ENCODE peak calls at places on chromosome 12, in five cellular contexts. One of them, this sample, is unnamed.

GRCh38 chr12:13444076-13444475 is 247.6 kb downstream of the EMP1 start:
- DNase-seq in tibial artery: no peak
- DNase-seq in body of pancreas: no peak
- DNase-seq in lower lobe of right lung: no peak
- DNase-seq in CD8-positive, alpha-beta T cell: no peak
- DNase-seq in this sample: no peak

GRCh38 chr12:96989916-96990315 is 82.9 kb downstream of the NEDD1 start:
- DNase-seq in CD8-positive, alpha-beta T cell: no peak
- DNase-seq in tibial artery: no peak
- DNase-seq in body of pancreas: peak; percentile 26
- DNase-seq in lower lobe of right lung: no peak
- DNase-seq in this sample: peak; percentile 26

GRCh38 chr12:75724913-75725312 is 213.5 kb upstream of the KRR1 start:
- DNase-seq in body of pancreas: no peak
- DNase-seq in lower lobe of right lung: no peak
- DNase-seq in CD8-positive, alpha-beta T cell: no peak
- DNase-seq in tibial artery: no peak
- DNase-seq in this sample: peak; percentile 83

GRCh38 chr12:24306001-24306400 is 356.5 kb upstream of the SOX5 start:
- DNase-seq in body of pancreas: no peak
- DNase-seq in lower lobe of right lung: no peak
- DNase-seq in tibial artery: no peak
- DNase-seq in CD8-positive, alpha-beta T cell: no peak
- DNase-seq in this sample: no peak

GRCh38 chr12:52557481-52557880 is 4.5 kb upstream of the KRT71 start:
- DNase-seq in lower lobe of right lung: no peak
- DNase-seq in tibial artery: no peak
- DNase-seq in body of pancreas: no peak
- DNase-seq in CD8-positive, alpha-beta T cell: no peak
- DNase-seq in this sample: no peak

GRCh38 chr12:57208946-57209282 is 7.7 kb upstream of the NXPH4 start:
- DNase-seq in tibial artery: peak; percentile 33
- DNase-seq in body of pancreas: no peak
- DNase-seq in CD8-positive, alpha-beta T cell: no peak
- DNase-seq in lower lobe of right lung: no peak
- DNase-seq in this sample: no peak

GRCh38 chr12:114012744-114013431 is 46.8 kb upstream of the RBM19 start:
- DNase-seq in tibial artery: no peak
- DNase-seq in CD8-positive, alpha-beta T cell: no peak
- DNase-seq in lower lobe of right lung: no peak
- DNase-seq in body of pancreas: no peak
- DNase-seq in this sample: no peak

GRCh38 chr12:65532744-65533143 is 254.3 kb downstream of the MSRB3 start:
- DNase-seq in CD8-positive, alpha-beta T cell: no peak
- DNase-seq in tibial artery: no peak
- DNase-seq in lower lobe of right lung: no peak
- DNase-seq in body of pancreas: no peak
- DNase-seq in this sample: peak; percentile 13

GRCh38 chr12:130195369-130195768 is 33.1 kb downstream of the FZD10 start:
- DNase-seq in tibial artery: no peak
- DNase-seq in body of pancreas: no peak
- DNase-seq in CD8-positive, alpha-beta T cell: no peak
- DNase-seq in lower lobe of right lung: no peak
- DNase-seq in this sample: no peak

GRCh38 chr12:98799822-98800221 is 154.7 kb downstream of the APAF1 start:
- DNase-seq in tibial artery: no peak
- DNase-seq in lower lobe of right lung: no peak
- DNase-seq in CD8-positive, alpha-beta T cell: no peak
- DNase-seq in body of pancreas: no peak
- DNase-seq in this sample: no peak

GRCh38 chr12:115437061-115437567 is 753.1 kb upstream of the TBX3 start:
- DNase-seq in lower lobe of right lung: no peak
- DNase-seq in body of pancreas: no peak
- DNase-seq in CD8-positive, alpha-beta T cell: no peak
- DNase-seq in tibial artery: no peak
- DNase-seq in this sample: peak; percentile 80

GRCh38 chr12:16492820-16493797 is 112.9 kb downstream of the LMO3 start:
- DNase-seq in tibial artery: no peak
- DNase-seq in body of pancreas: no peak
- DNase-seq in lower lobe of right lung: no peak
- DNase-seq in CD8-positive, alpha-beta T cell: no peak
- DNase-seq in this sample: peak; percentile 81

GRCh38 chr12:133235401-133236112 is at the start of gene ANHX:
- DNase-seq in CD8-positive, alpha-beta T cell: no peak
- DNase-seq in tibial artery: no peak
- DNase-seq in body of pancreas: no peak
- DNase-seq in lower lobe of right lung: no peak
- DNase-seq in this sample: no peak

GRCh38 chr12:43736921-43737440 is 21.6 kb downstream of the PUS7L start:
- DNase-seq in lower lobe of right lung: no peak
- DNase-seq in CD8-positive, alpha-beta T cell: no peak
- DNase-seq in tibial artery: no peak
- DNase-seq in body of pancreas: no peak
- DNase-seq in this sample: no peak

GRCh38 chr12:101608301-101609133 is 13.7 kb downstream of the MYBPC1 start:
- DNase-seq in CD8-positive, alpha-beta T cell: no peak
- DNase-seq in body of pancreas: peak; percentile 81
- DNase-seq in lower lobe of right lung: peak; percentile 57
- DNase-seq in tibial artery: no peak
- DNase-seq in this sample: peak; percentile 100

GRCh38 chr12:5627053-5627630 is 195.2 kb downstream of the NTF3 start:
- DNase-seq in lower lobe of right lung: no peak
- DNase-seq in body of pancreas: no peak
- DNase-seq in CD8-positive, alpha-beta T cell: no peak
- DNase-seq in tibial artery: no peak
- DNase-seq in this sample: no peak

GRCh38 chr12:120413901-120414695 is 23.8 kb upstream of the COX6A1 start:
- DNase-seq in body of pancreas: peak; percentile 68
- DNase-seq in lower lobe of right lung: no peak
- DNase-seq in tibial artery: no peak
- DNase-seq in CD8-positive, alpha-beta T cell: no peak
- DNase-seq in this sample: no peak

GRCh38 chr12:116133149-116133548 is 144.3 kb downstream of the MED13L start:
- DNase-seq in CD8-positive, alpha-beta T cell: no peak
- DNase-seq in lower lobe of right lung: no peak
- DNase-seq in tibial artery: no peak
- DNase-seq in body of pancreas: no peak
- DNase-seq in this sample: peak; percentile 78

GRCh38 chr12:117850048-117850447 is 118.7 kb downstream of the KSR2 start:
- DNase-seq in lower lobe of right lung: no peak
- DNase-seq in CD8-positive, alpha-beta T cell: no peak
- DNase-seq in body of pancreas: peak; percentile 20
- DNase-seq in tibial artery: no peak
- DNase-seq in this sample: peak; percentile 63

GRCh38 chr12:56565510-56566101 is 44.0 kb downstream of the RBMS2 start:
- DNase-seq in body of pancreas: no peak
- DNase-seq in lower lobe of right lung: peak; percentile 67
- DNase-seq in CD8-positive, alpha-beta T cell: peak; percentile 10
- DNase-seq in tibial artery: peak; percentile 72
- DNase-seq in this sample: peak; percentile 54

GRCh38 chr12:102478416-102479098 is 1.8 kb downstream of the IGF1 start:
- DNase-seq in lower lobe of right lung: no peak
- DNase-seq in body of pancreas: no peak
- DNase-seq in CD8-positive, alpha-beta T cell: peak; percentile 11
- DNase-seq in tibial artery: no peak
- DNase-seq in this sample: no peak

GRCh38 chr12:113650476-113650875 is 178.8 kb upstream of the LHX5 start:
- DNase-seq in CD8-positive, alpha-beta T cell: no peak
- DNase-seq in body of pancreas: no peak
- DNase-seq in tibial artery: no peak
- DNase-seq in lower lobe of right lung: no peak
- DNase-seq in this sample: no peak

GRCh38 chr12:127179199-127179598 is 1087.8 kb upstream of the TMEM132C start:
- DNase-seq in lower lobe of right lung: no peak
- DNase-seq in CD8-positive, alpha-beta T cell: no peak
- DNase-seq in body of pancreas: no peak
- DNase-seq in tibial artery: peak; percentile 32
- DNase-seq in this sample: no peak

GRCh38 chr12:12979731-12980259 is 20.3 kb downstream of the HEBP1 start:
- DNase-seq in body of pancreas: no peak
- DNase-seq in tibial artery: no peak
- DNase-seq in lower lobe of right lung: no peak
- DNase-seq in CD8-positive, alpha-beta T cell: no peak
- DNase-seq in this sample: no peak

GRCh38 chr12:459050-459429 is 699 bp upstream of the B4GALNT3 start:
- DNase-seq in CD8-positive, alpha-beta T cell: no peak
- DNase-seq in tibial artery: no peak
- DNase-seq in lower lobe of right lung: no peak
- DNase-seq in body of pancreas: no peak
- DNase-seq in this sample: no peak

GRCh38 chr12:76891609-76892008 is 12.8 kb upstream of the CSRP2 start:
- DNase-seq in tibial artery: no peak
- DNase-seq in body of pancreas: no peak
- DNase-seq in lower lobe of right lung: no peak
- DNase-seq in CD8-positive, alpha-beta T cell: no peak
- DNase-seq in this sample: no peak

GRCh38 chr12:6215932-6216494 is 15.8 kb downstream of the CD9 start:
- DNase-seq in CD8-positive, alpha-beta T cell: no peak
- DNase-seq in tibial artery: peak; percentile 92
- DNase-seq in body of pancreas: peak; percentile 84
- DNase-seq in lower lobe of right lung: peak; percentile 93
- DNase-seq in this sample: no peak

GRCh38 chr12:48197549-48197966 is 5.5 kb downstream of the OR10AD1 start:
- DNase-seq in tibial artery: no peak
- DNase-seq in CD8-positive, alpha-beta T cell: no peak
- DNase-seq in lower lobe of right lung: no peak
- DNase-seq in body of pancreas: no peak
- DNase-seq in this sample: no peak

GRCh38 chr12:124420041-124420765 is 125.3 kb downstream of the RFLNA start:
- DNase-seq in body of pancreas: no peak
- DNase-seq in tibial artery: no peak
- DNase-seq in CD8-positive, alpha-beta T cell: no peak
- DNase-seq in lower lobe of right lung: no peak
- DNase-seq in this sample: no peak
- H3K36me3 ChIP-seq in body of pancreas: no peaks in the 10 kb centered on the region
- H3K36me3 ChIP-seq in tibial artery: peaks cover 8% of the 10 kb centered on the region
- H3K36me3 ChIP-seq in CD8-positive, alpha-beta T cell: peaks cover 17% of the 10 kb centered on the region
- H3K36me3 ChIP-seq in lower lobe of right lung: peaks cover 74% of the 10 kb centered on the region
- H3K36me3 ChIP-seq in this sample: peaks cover 12% of the 10 kb centered on the region

DNA sequence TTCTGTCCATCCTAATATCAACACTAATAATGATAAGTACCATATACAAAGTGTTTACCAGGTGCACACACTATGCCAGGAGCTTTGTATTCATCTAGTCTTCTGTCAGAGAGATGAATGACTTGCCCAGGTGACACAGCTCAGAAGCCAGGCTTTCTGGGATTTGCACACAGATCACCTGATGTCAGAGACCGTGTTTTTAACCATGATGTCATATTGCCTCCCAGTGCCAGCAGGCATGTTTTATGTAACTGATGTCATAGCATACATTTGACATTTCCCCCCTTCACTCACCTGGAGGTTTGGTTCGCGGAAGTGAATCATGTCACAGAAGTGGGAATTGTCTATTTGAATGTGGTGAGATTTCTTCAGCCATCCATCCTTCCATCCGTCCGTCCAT is 5.7 kb downstream of the WSCD2 start:
- DNase-seq in tibial artery: no peak
- DNase-seq in body of pancreas: no peak
- DNase-seq in CD8-positive, alpha-beta T cell: no peak
- DNase-seq in lower lobe of right lung: no peak
- DNase-seq in this sample: no peak
- H3K36me3 ChIP-seq in tibial artery: no peaks in the 10 kb centered on the region
- H3K36me3 ChIP-seq in body of pancreas: no peaks in the 10 kb centered on the region
- H3K36me3 ChIP-seq in CD8-positive, alpha-beta T cell: no peaks in the 10 kb centered on the region
- H3K36me3 ChIP-seq in lower lobe of right lung: no peaks in the 10 kb centered on the region
- H3K36me3 ChIP-seq in this sample: no peaks in the 10 kb centered on the region

GRCh38 chr12:27316947-27317346 is 15.7 kb upstream of the BMAL2 start:
- DNase-seq in tibial artery: no peak
- DNase-seq in body of pancreas: no peak
- DNase-seq in CD8-positive, alpha-beta T cell: no peak
- DNase-seq in lower lobe of right lung: no peak
- DNase-seq in this sample: no peak
- H3K36me3 ChIP-seq in tibial artery: peaks cover 94% of the 10 kb centered on the region
- H3K36me3 ChIP-seq in body of pancreas: no peaks in the 10 kb centered on the region
- H3K36me3 ChIP-seq in CD8-positive, alpha-beta T cell: peaks cover 16% of the 10 kb centered on the region
- H3K36me3 ChIP-seq in lower lobe of right lung: peaks cover 85% of the 10 kb centered on the region
- H3K36me3 ChIP-seq in this sample: peaks cover 1% of the 10 kb centered on the region

GRCh38 chr12:131716282-131716681 is 5.4 kb downstream of the SFSWAP start:
- DNase-seq in lower lobe of right lung: no peak
- DNase-seq in tibial artery: no peak
- DNase-seq in CD8-positive, alpha-beta T cell: no peak
- DNase-seq in body of pancreas: no peak
- DNase-seq in this sample: no peak
- H3K36me3 ChIP-seq in lower lobe of right lung: peaks cover 82% of the 10 kb centered on the region
- H3K36me3 ChIP-seq in tibial artery: peaks cover 69% of the 10 kb centered on the region
- H3K36me3 ChIP-seq in CD8-positive, alpha-beta T cell: peaks cover 60% of the 10 kb centered on the region
- H3K36me3 ChIP-seq in body of pancreas: peaks cover 7% of the 10 kb centered on the region
- H3K36me3 ChIP-seq in this sample: peaks cover 67% of the 10 kb centered on the region

DNA sequence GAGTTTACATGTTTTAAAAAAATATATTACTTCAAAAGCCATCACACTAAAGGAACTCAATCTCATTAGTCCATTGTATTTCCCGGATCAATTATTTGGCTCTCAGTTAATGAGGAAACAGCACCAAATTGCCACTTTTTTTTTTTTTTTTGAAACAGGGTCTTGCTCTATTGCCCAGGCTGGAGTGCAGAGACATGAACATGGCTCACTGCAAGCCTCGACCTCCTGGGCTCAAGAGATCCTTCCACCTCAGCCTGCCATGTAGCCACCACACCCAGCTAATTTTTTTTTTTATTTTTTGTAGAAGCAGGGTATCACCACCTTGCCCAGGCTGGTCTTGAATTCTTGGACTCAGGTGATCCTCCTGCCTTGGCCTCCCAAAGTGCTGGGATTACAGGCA is 77.4 kb downstream of the CLIP1 start:
- DNase-seq in lower lobe of right lung: no peak
- DNase-seq in tibial artery: no peak
- DNase-seq in CD8-positive, alpha-beta T cell: no peak
- DNase-seq in body of pancreas: no peak
- DNase-seq in this sample: no peak
- H3K36me3 ChIP-seq in lower lobe of right lung: peaks cover 63% of the 10 kb centered on the region
- H3K36me3 ChIP-seq in tibial artery: peaks cover 30% of the 10 kb centered on the region
- H3K36me3 ChIP-seq in CD8-positive, alpha-beta T cell: no peaks in the 10 kb centered on the region
- H3K36me3 ChIP-seq in body of pancreas: no peaks in the 10 kb centered on the region
- H3K36me3 ChIP-seq in this sample: peaks cover 11% of the 10 kb centered on the region

GRCh38 chr12:92075425-92075891 is 70.2 kb downstream of the BTG1 start:
- DNase-seq in body of pancreas: no peak
- DNase-seq in tibial artery: no peak
- DNase-seq in CD8-positive, alpha-beta T cell: no peak
- DNase-seq in lower lobe of right lung: no peak
- DNase-seq in this sample: no peak
- H3K36me3 ChIP-seq in body of pancreas: no peaks in the 10 kb centered on the region
- H3K36me3 ChIP-seq in tibial artery: no peaks in the 10 kb centered on the region
- H3K36me3 ChIP-seq in CD8-positive, alpha-beta T cell: no peaks in the 10 kb centered on the region
- H3K36me3 ChIP-seq in lower lobe of right lung: no peaks in the 10 kb centered on the region
- H3K36me3 ChIP-seq in this sample: no peaks in the 10 kb centered on the region